ENCODE peak calls at places on chromosomes 13 and 19, in ten cellular contexts. X is CD4-positive, alpha-beta T cell; W is A673; C is tibial nerve; P is keratinocyte; N is H9; S is activated B cell treated with CpG ODN at 0.5 μM for 24 hours; G is RWPE1; A is omental fat pad; O is astrocyte of the spinal cord. E is an unnamed sample.

GRCh38 chr13:73272831-73273230 is 214.0 kb downstream of the KLF5 start:
- DNase-seq in X (no peak), W (no peak), C (no peak), P (no peak), N (no peak), S (no peak), G (no peak), A (no peak), O (no peak), E (no peak)

GRCh38 chr19:6229216-6229913 is 50.4 kb downstream of the MLLT1 start:
- DNase-seq in X (no peak), W (no peak), C (no peak), P (no peak), N (no peak), S (no peak), G (no peak), A (no peak), O (no peak), E (no peak)

GRCh38 chr19:6269101-6269886 is 10.5 kb downstream of the MLLT1 start:
- DNase-seq in X (no peak), W (no peak), C (no peak), P (no peak), N (no peak), S (no peak), G (no peak), A (no peak), O (no peak), E (no peak)

GRCh38 chr19:35734889-35735288 is 7.4 kb downstream of the IGFLR1 start:
- DNase-seq in X (no peak), W (no peak), C (no peak), P (no peak), N (no peak), S (no peak), G (no peak), A (no peak), O (no peak), E (no peak)

GRCh38 chr13:79647518-79647917 is 166.6 kb downstream of the NDFIP2 start:
- DNase-seq in X (no peak), W (no peak), C (no peak), P (peak), N (no peak), S (no peak), G (peak), A (no peak), O (no peak), E (peak)

GRCh38 chr19:18008814-18009213 is 844 bp downstream of the ARRDC2 start:
- DNase-seq in X (no peak), W (no peak), C (no peak), P (no peak), N (no peak), S (no peak), G (no peak), A (no peak), O (no peak), E (no peak)

GRCh38 chr13:77506874-77507273 is 28.6 kb upstream of the SCEL start:
- DNase-seq in X (no peak), W (peak), C (no peak), P (no peak), N (no peak), S (no peak), G (peak), A (no peak), O (peak), E (no peak)

GRCh38 chr13:101626925-101627555 is 174.6 kb downstream of the ITGBL1 start:
- DNase-seq in X (no peak), W (peak), C (no peak), P (no peak), N (no peak), S (no peak), G (no peak), A (no peak), O (peak), E (no peak)

GRCh38 chr19:4390017-4390861 is 10.1 kb downstream of the SH3GL1 start:
- DNase-seq in X (no peak), W (peak), C (no peak), P (no peak), N (peak), S (no peak), G (no peak), A (no peak), O (peak), E (peak)

GRCh38 chr13:30796833-30797601 is 61.7 kb downstream of the ALOX5AP start:
- DNase-seq in X (no peak), W (peak), C (no peak), P (no peak), N (no peak), S (no peak), G (no peak), A (no peak), O (peak), E (peak)

GRCh38 chr13:78680064-78680463 is 21.1 kb upstream of the OBI1 start:
- DNase-seq in X (no peak), W (peak), C (no peak), P (no peak), N (no peak), S (no peak), G (no peak), A (no peak), O (no peak), E (no peak)

GRCh38 chr13:89465366-89465765 is 1794.2 kb downstream of the SLITRK5 start:
- DNase-seq in X (no peak), W (peak), C (no peak), P (peak), N (no peak), S (no peak), G (no peak), A (no peak), O (peak), E (peak)

GRCh38 chr13:50291611-50292010 is 276.4 kb downstream of the KCNRG start:
- DNase-seq in X (no peak), W (no peak), C (no peak), P (no peak), N (no peak), S (no peak), G (no peak), A (no peak), O (no peak), E (peak)

GRCh38 chr13:70310720-70311119 is 202.5 kb upstream of the KLHL1 start:
- DNase-seq in X (no peak), W (peak), C (no peak), P (no peak), N (no peak), S (no peak), G (peak), A (no peak), O (peak), E (peak)

GRCh38 chr19:29676586-29676985 is 11.3 kb downstream of the PLEKHF1 start:
- DNase-seq in X (no peak), W (no peak), C (no peak), P (no peak), N (no peak), S (no peak), G (no peak), A (peak), O (no peak), E (no peak)

GRCh38 chr19:41263042-41263849 is 926 bp upstream of the HNRNPUL1 start:
- DNase-seq in X (peak), W (no peak), C (peak), P (no peak), N (peak), S (peak), G (peak), A (peak), O (peak), E (peak)

GRCh38 chr19:16025108-16026101 is 50.9 kb upstream of the TPM4 start:
- DNase-seq in X (peak), W (no peak), C (no peak), P (no peak), N (peak), S (no peak), G (peak), A (no peak), O (peak), E (peak)

GRCh38 chr19:2240881-2241760 is 4.5 kb downstream of the SF3A2 start:
- DNase-seq in X (no peak), W (no peak), C (no peak), P (no peak), N (no peak), S (no peak), G (no peak), A (no peak), O (no peak), E (no peak)

GRCh38 chr19:33471111-33471996 is 50.2 kb downstream of the PEPD start:
- DNase-seq in X (no peak), W (no peak), C (peak), P (no peak), N (no peak), S (no peak), G (no peak), A (no peak), O (no peak), E (no peak)

GRCh38 chr19:11096210-11096841 is 7.1 kb downstream of the LDLR start:
- DNase-seq in X (no peak), W (peak), C (no peak), P (no peak), N (no peak), S (no peak), G (no peak), A (no peak), O (peak), E (peak)

GRCh38 chr13:27489456-27489855 is 39.1 kb upstream of the MTIF3 start:
- DNase-seq in X (no peak), W (no peak), C (no peak), P (no peak), N (no peak), S (no peak), G (no peak), A (no peak), O (no peak), E (no peak)

GRCh38 chr13:106522898-106523525 is 12.4 kb downstream of the EFNB2 start:
- DNase-seq in X (no peak), W (no peak), C (no peak), P (no peak), N (no peak), S (no peak), G (no peak), A (no peak), O (no peak), E (no peak)

GRCh38 chr13:26247011-26247410 is 6.9 kb upstream of the CDK8 start:
- DNase-seq in X (no peak), W (no peak), C (no peak), P (no peak), N (no peak), S (no peak), G (no peak), A (no peak), O (no peak), E (no peak)

GRCh38 chr13:29922281-29922821 is 71.9 kb upstream of the UBL3 start:
- DNase-seq in X (no peak), W (no peak), C (no peak), P (no peak), N (no peak), S (no peak), G (peak), A (no peak), O (peak), E (peak)

GRCh38 chr19:49875801-49876421 is 1.2 kb downstream of the AKT1S1 start:
- DNase-seq in X (peak), W (peak), C (no peak), P (no peak), N (peak), S (peak), G (no peak), A (no peak), O (peak), E (no peak)

GRCh38 chr19:56111601-56112312 is 9.3 kb downstream of the ZNF787 start:
- DNase-seq in X (no peak), W (no peak), C (no peak), P (no peak), N (no peak), S (peak), G (peak), A (no peak), O (no peak), E (no peak)

GRCh38 chr19:14487370-14488125 is 8.4 kb downstream of the GIPC1 start:
- DNase-seq in X (no peak), W (no peak), C (no peak), P (no peak), N (no peak), S (no peak), G (no peak), A (no peak), O (no peak), E (no peak)

GRCh38 chr19:370641-371330 is 26.2 kb upstream of the MIER2 start:
- DNase-seq in X (no peak), W (no peak), C (no peak), P (no peak), N (no peak), S (no peak), G (no peak), A (no peak), O (no peak), E (no peak)

GRCh38 chr13:32075150-32075851 is 43.7 kb downstream of the FRY start:
- DNase-seq in X (no peak), W (no peak), C (no peak), P (no peak), N (no peak), S (no peak), G (no peak), A (no peak), O (no peak), E (no peak)

GRCh38 chr19:14440049-14440448 is 6.9 kb downstream of the PKN1 start:
- DNase-seq in X (peak), W (no peak), C (peak), P (no peak), N (no peak), S (peak), G (no peak), A (no peak), O (no peak), E (no peak)

GRCh38 chr19:23381114-23381513 is 14.2 kb downstream of the ZNF91 start:
- DNase-seq in X (no peak), W (no peak), C (no peak), P (no peak), N (no peak), S (no peak), G (no peak), A (no peak), O (no peak), E (no peak)

GRCh38 chr13:36553501-36553900 is 120.3 kb upstream of the SERTM1 start:
- DNase-seq in X (no peak), W (no peak), C (no peak), P (no peak), N (no peak), S (no peak), G (no peak), A (no peak), O (no peak), E (peak)

GRCh38 chr13:45102136-45102802 is 18.0 kb upstream of the GTF2F2 start:
- DNase-seq in X (no peak), W (no peak), C (no peak), P (no peak), N (no peak), S (no peak), G (no peak), A (no peak), O (no peak), E (no peak)

GRCh38 chr19:28159065-28159464 is 1053.9 kb downstream of the UQCRFS1 start:
- DNase-seq in X (no peak), W (no peak), C (no peak), P (no peak), N (no peak), S (no peak), G (no peak), A (no peak), O (no peak), E (no peak)

GRCh38 chr13:30033681-30034447 is 183.4 kb upstream of the UBL3 start:
- DNase-seq in X (no peak), W (peak), C (no peak), P (peak), N (no peak), S (no peak), G (peak), A (no peak), O (peak), E (peak)

GRCh38 chr13:22793598-22794134 is 387.1 kb upstream of the SGCG start:
- DNase-seq in X (no peak), W (no peak), C (no peak), P (no peak), N (no peak), S (no peak), G (no peak), A (no peak), O (peak), E (no peak)

GRCh38 chr13:66210677-66211076 is 1019.5 kb downstream of the PCDH9 start:
- DNase-seq in X (no peak), W (no peak), C (no peak), P (no peak), N (no peak), S (no peak), G (peak), A (no peak), O (peak), E (peak)

GRCh38 chr13:33109801-33110200 is 93.6 kb downstream of the KL start:
- DNase-seq in X (no peak), W (peak), C (no peak), P (no peak), N (peak), S (no peak), G (no peak), A (no peak), O (no peak), E (no peak)
- TF ChIP-seq CTCF in X (no peak), W (peak), C (no peak), P (peak), N (peak), S (no peak), G (no peak), A (no peak), O (peak), E (peak)

DNA sequence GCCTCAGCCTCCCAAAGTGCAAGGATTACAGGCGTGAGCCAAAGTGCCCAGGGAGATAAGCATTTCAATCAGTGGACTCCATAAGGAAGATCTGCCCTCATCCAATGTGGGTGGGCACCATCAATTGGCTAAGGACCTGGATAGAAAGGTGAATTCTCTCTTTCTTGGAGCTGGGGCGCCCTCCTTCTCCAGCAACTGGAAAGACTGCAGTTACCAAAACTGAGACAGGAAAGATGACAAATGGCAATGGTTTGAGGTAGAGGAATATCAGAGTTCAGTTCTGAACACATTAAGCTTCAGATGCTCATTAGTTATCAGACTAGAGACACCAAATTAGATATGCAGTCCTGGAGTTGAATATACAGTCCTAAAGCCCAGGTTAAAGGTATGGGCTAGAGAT is 10.5 kb upstream of the ELF1 start:
- DNase-seq in X (no peak), W (no peak), C (no peak), P (no peak), N (peak), S (no peak), G (no peak), A (no peak), O (no peak), E (no peak)
- TF ChIP-seq CTCF in X (peak), W (peak), C (no peak), P (peak), N (peak), S (no peak), G (no peak), A (no peak), O (no peak), E (no peak)

DNA sequence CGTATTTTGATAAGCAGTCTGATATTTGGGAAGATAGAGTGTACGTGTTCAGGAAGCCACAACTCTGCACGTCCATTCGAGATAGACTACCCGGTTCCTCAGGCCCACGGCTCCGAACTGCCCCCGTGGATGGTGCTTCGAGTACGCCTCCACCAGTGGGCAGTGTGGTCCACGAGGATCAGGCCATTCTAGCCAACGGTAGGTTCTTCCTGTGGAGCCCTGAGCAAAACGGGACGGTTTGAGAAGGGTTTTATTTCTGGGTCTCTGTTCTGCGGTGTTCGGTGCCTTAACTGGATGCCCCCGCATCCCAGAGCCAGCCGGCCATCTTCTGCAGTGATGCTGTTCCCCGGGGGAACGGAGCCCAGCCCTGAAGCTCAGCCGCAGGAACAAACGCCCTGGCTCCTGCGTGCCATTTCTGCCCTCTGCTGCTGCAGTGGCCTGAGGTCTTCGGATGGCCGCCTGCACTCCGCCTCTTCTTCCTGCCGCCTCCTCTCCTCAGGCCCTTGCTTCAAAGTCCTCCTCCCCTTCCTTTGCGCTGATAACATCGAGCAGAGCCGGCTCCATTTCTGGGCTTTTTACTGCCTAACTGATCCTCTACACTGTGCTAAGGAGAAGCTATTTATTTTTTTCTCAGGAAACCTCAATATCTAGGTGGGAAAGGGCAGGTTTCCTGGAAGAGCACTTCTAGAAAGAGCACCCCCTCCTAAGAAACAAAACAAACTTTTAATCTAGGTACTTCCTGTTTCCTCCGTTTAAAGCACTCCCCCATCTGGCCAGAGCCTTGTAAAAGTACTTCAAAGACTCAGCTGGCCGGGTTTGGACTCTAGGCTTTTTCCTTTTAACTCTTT is 36.2 kb upstream of the SLC46A3 start:
- DNase-seq in X (no peak), W (peak), C (no peak), P (no peak), N (peak), S (no peak), G (no peak), A (no peak), O (peak), E (peak)
- TF ChIP-seq CTCF in X (no peak), W (no peak), C (no peak), P (no peak), N (peak), S (no peak), G (no peak), A (no peak), O (no peak), E (peak)

DNA sequence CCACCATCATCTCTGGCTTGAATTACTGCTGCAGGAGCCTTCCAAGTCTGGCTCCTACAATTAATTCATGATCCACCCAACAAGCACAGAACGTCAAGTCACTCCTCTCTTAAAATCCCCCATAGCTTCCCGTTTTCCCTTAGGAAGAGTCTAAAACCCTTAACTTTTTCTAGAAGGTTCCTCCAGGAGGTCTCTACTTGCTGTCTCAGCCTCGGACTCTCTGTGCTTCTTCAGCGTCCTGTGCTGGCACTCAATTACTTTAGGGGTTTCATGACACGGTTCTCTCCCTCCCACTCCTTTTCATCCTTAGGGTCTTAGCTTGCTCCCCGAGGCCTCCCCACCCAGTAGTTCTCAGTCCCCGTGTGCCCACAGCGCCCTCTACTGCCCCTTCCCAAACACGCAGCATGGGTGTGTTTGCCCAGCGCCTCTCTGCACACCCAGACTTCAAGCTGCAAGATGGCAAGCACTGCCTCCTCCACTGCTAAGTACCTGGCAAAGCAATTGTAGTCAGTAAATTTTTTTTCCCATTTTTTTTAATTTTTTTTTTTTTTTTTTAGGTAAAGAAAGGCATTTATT is 25.8 kb upstream of the MAP3K10 start:
- DNase-seq in X (peak), W (peak), C (no peak), P (no peak), N (peak), S (peak), G (no peak), A (no peak), O (peak), E (peak)
- TF ChIP-seq CTCF in X (peak), W (peak), C (peak), P (peak), N (peak), S (no peak), G (peak), A (no peak), O (peak), E (peak)

GRCh38 chr13:111184685-111185401 is 69.7 kb downstream of the ARHGEF7 start:
- DNase-seq in X (peak), W (peak), C (no peak), P (no peak), N (no peak), S (peak), G (no peak), A (no peak), O (no peak), E (no peak)

GRCh38 chr13:111183959-111184684 is 69.0 kb downstream of the ARHGEF7 start:
- DNase-seq in X (no peak), W (no peak), C (no peak), P (no peak), N (no peak), S (no peak), G (no peak), A (no peak), O (no peak), E (no peak)

GRCh38 chr13:111187879-111188643 is 73.0 kb downstream of the ARHGEF7 start:
- DNase-seq in X (no peak), W (no peak), C (no peak), P (peak), N (no peak), S (no peak), G (peak), A (no peak), O (peak), E (no peak)

GRCh38 chr13:111183087-111183645 is 68.1 kb downstream of the ARHGEF7 start:
- DNase-seq in X (no peak), W (no peak), C (no peak), P (no peak), N (no peak), S (no peak), G (no peak), A (no peak), O (no peak), E (no peak)

GRCh38 chr13:111186305-111186930 is 71.3 kb downstream of the ARHGEF7 start:
- DNase-seq in X (no peak), W (peak), C (no peak), P (no peak), N (no peak), S (no peak), G (no peak), A (no peak), O (no peak), E (no peak)
- TF ChIP-seq CTCF in X (no peak), W (no peak), C (no peak), P (no peak), N (no peak), S (no peak), G (no peak), A (no peak), O (no peak), E (no peak)

E was measured in fibroblast of pulmonary artery.